ENCODE peak calls at places on chromosomes 6 and 20, in six cellular contexts. One of them, this sample, is unnamed.

GRCh38 chr6:136134275-136134674 is 115.8 kb downstream of the MTFR2 start:
- DNase-seq in GM12892: no peak
- DNase-seq in HepG2: no peak
- DNase-seq in H1: no peak
- DNase-seq in K562: no peak
- DNase-seq in GM12878: no peak
- DNase-seq in this sample: no peak

GRCh38 chr20:15278041-15278440 is 940.6 kb upstream of the FLRT3 start:
- DNase-seq in GM12878: no peak
- DNase-seq in H1: no peak
- DNase-seq in K562: no peak
- DNase-seq in HepG2: no peak
- DNase-seq in GM12892: no peak
- DNase-seq in this sample: no peak

GRCh38 chr6:46453221-46453620 is 38.0 kb downstream of the RCAN2 start:
- DNase-seq in GM12892: no peak
- DNase-seq in GM12878: no peak
- DNase-seq in H1: no peak
- DNase-seq in HepG2: no peak
- DNase-seq in K562: no peak
- DNase-seq in this sample: no peak

GRCh38 chr6:137707590-137708360 is 159.3 kb upstream of the TNFAIP3 start:
- DNase-seq in GM12892: no peak
- DNase-seq in H1: no peak
- DNase-seq in K562: peak; percentile 44
- DNase-seq in HepG2: peak; percentile 99
- DNase-seq in GM12878: peak; percentile 97
- DNase-seq in this sample: peak; percentile 25

GRCh38 chr6:16200231-16200941 is 38.0 kb upstream of the GMPR start:
- DNase-seq in H1: no peak
- DNase-seq in GM12878: no peak
- DNase-seq in GM12892: no peak
- DNase-seq in HepG2: no peak
- DNase-seq in K562: no peak
- DNase-seq in this sample: no peak

GRCh38 chr20:63381781-63382431 is 20.8 kb upstream of the CHRNA4 start:
- DNase-seq in GM12892: peak; percentile 75
- DNase-seq in GM12878: no peak
- DNase-seq in H1: peak; percentile 93
- DNase-seq in K562: peak; percentile 77
- DNase-seq in HepG2: no peak
- DNase-seq in this sample: peak; percentile 80

GRCh38 chr6:158503846-158504245 is 56.0 kb upstream of the TMEM181 start:
- DNase-seq in GM12892: no peak
- DNase-seq in HepG2: no peak
- DNase-seq in GM12878: no peak
- DNase-seq in K562: no peak
- DNase-seq in H1: no peak
- DNase-seq in this sample: no peak

GRCh38 chr6:159014406-159014805 is 14.4 kb upstream of the RSPH3 start:
- DNase-seq in H1: no peak
- DNase-seq in GM12878: no peak
- DNase-seq in HepG2: no peak
- DNase-seq in GM12892: no peak
- DNase-seq in K562: no peak
- DNase-seq in this sample: no peak

GRCh38 chr20:50297498-50298348 is 107.1 kb downstream of the CEBPB start:
- DNase-seq in K562: no peak
- DNase-seq in GM12892: no peak
- DNase-seq in HepG2: no peak
- DNase-seq in GM12878: no peak
- DNase-seq in H1: no peak
- DNase-seq in this sample: no peak

GRCh38 chr6:64383277-64383676 is 747.7 kb downstream of the PHF3 start:
- DNase-seq in H1: no peak
- DNase-seq in GM12892: no peak
- DNase-seq in K562: no peak
- DNase-seq in GM12878: no peak
- DNase-seq in HepG2: no peak
- DNase-seq in this sample: no peak

GRCh38 chr6:106528521-106528920 is 100.8 kb downstream of the RTN4IP1 start:
- DNase-seq in GM12892: no peak
- DNase-seq in GM12878: no peak
- DNase-seq in H1: no peak
- DNase-seq in K562: no peak
- DNase-seq in HepG2: no peak
- DNase-seq in this sample: no peak

GRCh38 chr6:36964908-36965307 is 10.4 kb downstream of the PI16 start:
- DNase-seq in GM12878: no peak
- DNase-seq in K562: no peak
- DNase-seq in H1: no peak
- DNase-seq in HepG2: no peak
- DNase-seq in GM12892: no peak
- DNase-seq in this sample: no peak

GRCh38 chr6:14817068-14817467 is 428.8 kb upstream of the JARID2 start:
- DNase-seq in GM12878: no peak
- DNase-seq in H1: no peak
- DNase-seq in HepG2: no peak
- DNase-seq in K562: no peak
- DNase-seq in GM12892: no peak
- DNase-seq in this sample: no peak

GRCh38 chr20:6209093-6209492 is 86.3 kb upstream of the FERMT1 start:
- DNase-seq in H1: no peak
- DNase-seq in GM12878: no peak
- DNase-seq in HepG2: no peak
- DNase-seq in GM12892: no peak
- DNase-seq in K562: no peak
- DNase-seq in this sample: no peak

GRCh38 chr20:6213311-6213710 is 90.5 kb upstream of the FERMT1 start:
- DNase-seq in H1: no peak
- DNase-seq in HepG2: no peak
- DNase-seq in K562: peak; percentile 14
- DNase-seq in GM12878: no peak
- DNase-seq in GM12892: no peak
- DNase-seq in this sample: no peak

DNA sequence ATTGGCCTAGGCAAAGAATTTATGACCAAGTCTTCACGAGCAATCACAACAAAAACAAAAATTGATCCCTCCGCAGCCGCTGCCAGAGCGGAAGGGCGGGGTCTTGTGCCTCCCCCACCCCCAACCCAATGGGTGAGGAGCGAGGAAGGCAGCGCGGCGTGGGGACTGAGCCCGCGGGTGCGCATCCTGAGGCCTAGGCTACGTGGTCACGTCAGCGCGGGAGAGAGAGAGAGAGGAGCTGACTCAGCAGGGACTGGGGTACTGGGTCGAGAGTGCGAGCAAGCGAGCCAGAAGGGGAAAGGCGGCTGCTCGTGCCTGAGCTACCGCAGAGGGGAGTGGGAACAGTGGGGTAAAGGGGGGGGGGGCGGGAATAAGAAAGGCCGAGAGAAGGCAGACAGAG is 90.1 kb upstream of the FERMT1 start:
- DNase-seq in GM12892: peak; percentile 0
- DNase-seq in H1: no peak
- DNase-seq in HepG2: no peak
- DNase-seq in K562: peak; percentile 14
- DNase-seq in GM12878: no peak
- DNase-seq in this sample: no peak
- TF ChIP-seq TAF1 in GM12892: no peak
- TF ChIP-seq TAF1 in H1: no peak
- TF ChIP-seq TAF1 in HepG2: no peak
- TF ChIP-seq TAF1 in K562: no peak
- TF ChIP-seq TAF1 in GM12878: no peak
- TF ChIP-seq TAF1 in this sample: no peak

GRCh38 chr6:112016335-112016734 is 37.6 kb upstream of the CCN6 start:
- DNase-seq in HepG2: no peak
- DNase-seq in K562: no peak
- DNase-seq in H1: no peak
- DNase-seq in GM12892: no peak
- DNase-seq in GM12878: no peak
- DNase-seq in this sample: no peak
- TF ChIP-seq POLR2A in HepG2: no peak
- TF ChIP-seq POLR2A in K562: no peak
- TF ChIP-seq POLR2A in H1: no peak
- TF ChIP-seq POLR2A in GM12892: no peak
- TF ChIP-seq POLR2A in GM12878: no peak
- TF ChIP-seq POLR2A in this sample: no peak

DNA sequence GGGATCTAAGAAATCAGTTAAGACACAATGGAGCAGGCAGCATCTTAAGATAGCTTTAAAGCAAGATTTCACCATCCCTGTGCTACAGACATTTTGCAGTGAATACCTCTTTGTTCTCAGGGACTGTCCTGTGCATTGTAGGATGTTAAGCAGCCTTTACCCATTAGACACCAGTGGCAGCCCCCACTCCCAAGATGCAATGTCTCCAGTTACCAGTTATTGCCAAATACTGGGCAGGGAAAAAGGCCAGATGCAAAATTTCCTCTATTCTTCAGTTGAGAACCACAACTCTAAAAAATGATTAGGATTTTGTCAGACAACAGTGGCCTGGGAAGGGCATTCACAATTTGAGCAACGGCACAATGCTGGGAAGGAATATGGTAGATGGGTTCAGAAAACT is 6.1 kb downstream of the FBXO5 start:
- DNase-seq in HepG2: no peak
- DNase-seq in K562: no peak
- DNase-seq in H1: no peak
- DNase-seq in GM12892: no peak
- DNase-seq in GM12878: no peak
- DNase-seq in this sample: no peak
- TF ChIP-seq TAF1 in HepG2: no peak
- TF ChIP-seq TAF1 in K562: no peak
- TF ChIP-seq TAF1 in H1: no peak
- TF ChIP-seq TAF1 in GM12892: no peak
- TF ChIP-seq TAF1 in GM12878: no peak
- TF ChIP-seq TAF1 in this sample: no peak

DNA sequence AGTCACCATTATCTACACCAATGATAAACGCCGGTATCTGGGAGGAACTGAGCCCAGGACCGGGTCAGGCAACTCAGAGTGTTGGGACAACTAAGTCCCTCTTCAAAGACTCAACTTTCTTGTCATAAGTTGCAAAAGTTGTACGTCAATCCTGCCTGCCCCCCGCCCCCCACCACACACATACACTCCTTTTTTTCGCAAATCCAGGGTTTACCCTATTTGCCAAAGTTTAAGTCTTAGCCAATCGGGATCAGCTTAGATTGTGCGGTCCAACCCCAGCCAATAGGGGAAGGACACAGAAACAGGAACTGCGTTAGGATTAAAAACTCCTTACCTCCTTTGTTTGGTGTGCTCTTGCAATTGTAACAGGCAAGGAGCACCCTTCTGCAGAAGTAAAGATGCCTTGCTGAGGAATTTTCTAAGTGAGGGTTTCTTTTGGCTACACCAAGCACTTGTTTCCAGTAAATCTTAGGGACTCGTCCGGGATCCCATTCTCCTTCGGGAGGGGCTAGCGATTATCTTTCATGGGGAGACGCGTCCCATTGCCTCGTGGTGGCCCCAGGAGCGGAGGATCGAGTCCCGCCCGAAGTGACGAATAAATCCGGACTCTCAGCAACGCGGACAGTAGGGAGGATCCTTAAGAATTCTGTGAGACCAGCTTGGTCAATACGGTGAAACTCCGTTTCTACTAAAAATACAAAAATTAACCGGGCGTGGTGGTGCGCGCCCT is 69.3 kb upstream of the PRSS16 start:
- DNase-seq in GM12892: no peak
- DNase-seq in K562: no peak
- DNase-seq in HepG2: peak; percentile 51
- DNase-seq in GM12878: peak; percentile 61
- DNase-seq in H1: no peak
- DNase-seq in this sample: no peak
- TF ChIP-seq POLR2A in GM12892: peak; percentile 55
- TF ChIP-seq POLR2A in K562: no peak
- TF ChIP-seq POLR2A in HepG2: no peak
- TF ChIP-seq POLR2A in GM12878: peak; percentile 56
- TF ChIP-seq POLR2A in H1: peak; percentile 70
- TF ChIP-seq POLR2A in this sample: peak; percentile 83

GRCh38 chr6:79543411-79543810 is 6.2 kb upstream of the LCA5 start:
- DNase-seq in GM12878: no peak
- DNase-seq in GM12892: no peak
- DNase-seq in K562: no peak
- DNase-seq in HepG2: no peak
- DNase-seq in H1: no peak
- DNase-seq in this sample: no peak
- TF ChIP-seq TAF1 in GM12878: no peak
- TF ChIP-seq TAF1 in GM12892: no peak
- TF ChIP-seq TAF1 in K562: no peak
- TF ChIP-seq TAF1 in HepG2: no peak
- TF ChIP-seq TAF1 in H1: no peak
- TF ChIP-seq TAF1 in this sample: no peak

GRCh38 chr6:43516697-43517502 is at the start of the genes POLR1C and YIPF3:
- DNase-seq in K562: peak; percentile 98
- DNase-seq in HepG2: peak; percentile 98
- DNase-seq in GM12878: peak; percentile 95
- DNase-seq in GM12892: peak; percentile 93
- DNase-seq in H1: peak; percentile 95
- DNase-seq in this sample: peak; percentile 93
- TF ChIP-seq POLR2A in K562: peak; percentile 99
- TF ChIP-seq POLR2A in HepG2: no peak
- TF ChIP-seq POLR2A in GM12878: peak; percentile 96
- TF ChIP-seq POLR2A in GM12892: peak; percentile 96
- TF ChIP-seq POLR2A in H1: no peak
- TF ChIP-seq POLR2A in this sample: peak; percentile 98

GRCh38 chr20:13118676-13119075 is 102.4 kb upstream of the ISM1 start:
- DNase-seq in HepG2: no peak
- DNase-seq in H1: no peak
- DNase-seq in GM12878: no peak
- DNase-seq in K562: no peak
- DNase-seq in GM12892: no peak
- DNase-seq in this sample: no peak

GRCh38 chr20:13113731-13114130 is 105.0 kb downstream of the SPTLC3 start:
- DNase-seq in K562: no peak
- DNase-seq in GM12878: no peak
- DNase-seq in H1: no peak
- DNase-seq in HepG2: no peak
- DNase-seq in GM12892: no peak
- DNase-seq in this sample: no peak

GRCh38 chr20:13117200-13117599 is 103.9 kb upstream of the ISM1 start:
- DNase-seq in K562: no peak
- DNase-seq in HepG2: no peak
- DNase-seq in GM12878: no peak
- DNase-seq in GM12892: no peak
- DNase-seq in H1: no peak
- DNase-seq in this sample: no peak

GRCh38 chr20:13121840-13122515 is 99.1 kb upstream of the ISM1 start:
- DNase-seq in GM12892: no peak
- DNase-seq in H1: no peak
- DNase-seq in K562: no peak
- DNase-seq in GM12878: no peak
- DNase-seq in HepG2: peak; percentile 94
- DNase-seq in this sample: no peak

GRCh38 chr20:13119583-13119982 is 101.5 kb upstream of the ISM1 start:
- DNase-seq in GM12878: no peak
- DNase-seq in H1: no peak
- DNase-seq in HepG2: peak; percentile 84
- DNase-seq in GM12892: no peak
- DNase-seq in K562: peak; percentile 39
- DNase-seq in this sample: no peak
- TF ChIP-seq TAF1 in GM12878: no peak
- TF ChIP-seq TAF1 in H1: no peak
- TF ChIP-seq TAF1 in HepG2: no peak
- TF ChIP-seq TAF1 in GM12892: no peak
- TF ChIP-seq TAF1 in K562: no peak
- TF ChIP-seq TAF1 in this sample: no peak

This sample was measured in GM12891.